ENCODE peak calls at places on chromosome 20, in eight cellular contexts. One of them, this sample, is unnamed.
A peak's percentile ranks its signal among the peaks of the same experiment; 100 is the strongest.

GRCh38 chr20:64245746-64246595 is 9.6 kb upstream of the PCMTD2 start:
- DNase-seq in CD8-positive, alpha-beta T cell: no peak
- DNase-seq in right atrium auricular region: no peak
- DNase-seq in heart right ventricle: no peak
- DNase-seq in adrenal gland: peak; percentile 9
- DNase-seq in cardiac muscle cell: no peak
- DNase-seq in upper lobe of right lung: no peak
- DNase-seq in psoas muscle: no peak
- DNase-seq in this sample: no peak

GRCh38 chr20:47670913-47671312 is 114.4 kb downstream of the SULF2 start:
- DNase-seq in CD8-positive, alpha-beta T cell: no peak
- DNase-seq in right atrium auricular region: no peak
- DNase-seq in heart right ventricle: no peak
- DNase-seq in adrenal gland: no peak
- DNase-seq in cardiac muscle cell: peak; percentile 52
- DNase-seq in upper lobe of right lung: peak; percentile 39
- DNase-seq in psoas muscle: no peak
- DNase-seq in this sample: no peak

GRCh38 chr20:10921491-10922010 is 247.8 kb upstream of the JAG1 start:
- DNase-seq in CD8-positive, alpha-beta T cell: no peak
- DNase-seq in right atrium auricular region: no peak
- DNase-seq in heart right ventricle: no peak
- DNase-seq in adrenal gland: no peak
- DNase-seq in cardiac muscle cell: no peak
- DNase-seq in upper lobe of right lung: no peak
- DNase-seq in psoas muscle: no peak
- DNase-seq in this sample: no peak

GRCh38 chr20:24469116-24470030 is at the start of gene SYNDIG1:
- DNase-seq in CD8-positive, alpha-beta T cell: no peak
- DNase-seq in right atrium auricular region: no peak
- DNase-seq in heart right ventricle: peak; percentile 24
- DNase-seq in adrenal gland: no peak
- DNase-seq in cardiac muscle cell: peak; percentile 66
- DNase-seq in upper lobe of right lung: no peak
- DNase-seq in psoas muscle: no peak
- DNase-seq in this sample: peak; percentile 79

GRCh38 chr20:46872315-46873211 is 22.1 kb upstream of the EYA2 start:
- DNase-seq in CD8-positive, alpha-beta T cell: no peak
- DNase-seq in right atrium auricular region: peak; percentile 62
- DNase-seq in heart right ventricle: no peak
- DNase-seq in adrenal gland: no peak
- DNase-seq in cardiac muscle cell: no peak
- DNase-seq in upper lobe of right lung: no peak
- DNase-seq in psoas muscle: no peak
- DNase-seq in this sample: no peak

GRCh38 chr20:63135411-63135810 is 80.5 kb downstream of the YTHDF1 start:
- DNase-seq in CD8-positive, alpha-beta T cell: no peak
- DNase-seq in right atrium auricular region: no peak
- DNase-seq in heart right ventricle: no peak
- DNase-seq in adrenal gland: no peak
- DNase-seq in cardiac muscle cell: no peak
- DNase-seq in upper lobe of right lung: peak; percentile 50
- DNase-seq in psoas muscle: no peak
- DNase-seq in this sample: no peak

GRCh38 chr20:40438161-40438835 is 250.7 kb downstream of the MAFB start:
- DNase-seq in CD8-positive, alpha-beta T cell: no peak
- DNase-seq in right atrium auricular region: no peak
- DNase-seq in heart right ventricle: no peak
- DNase-seq in adrenal gland: no peak
- DNase-seq in cardiac muscle cell: no peak
- DNase-seq in upper lobe of right lung: no peak
- DNase-seq in psoas muscle: no peak
- DNase-seq in this sample: no peak

GRCh38 chr20:24648919-24649318 is 179.5 kb downstream of the SYNDIG1 start:
- DNase-seq in CD8-positive, alpha-beta T cell: no peak
- DNase-seq in right atrium auricular region: no peak
- DNase-seq in heart right ventricle: no peak
- DNase-seq in adrenal gland: no peak
- DNase-seq in cardiac muscle cell: no peak
- DNase-seq in upper lobe of right lung: no peak
- DNase-seq in psoas muscle: no peak
- DNase-seq in this sample: no peak

GRCh38 chr20:297925-298754 is 770 bp downstream of the ZCCHC3 start:
- DNase-seq in CD8-positive, alpha-beta T cell: peak; percentile 2
- DNase-seq in right atrium auricular region: peak; percentile 66
- DNase-seq in heart right ventricle: peak; percentile 74
- DNase-seq in adrenal gland: peak; percentile 75
- DNase-seq in cardiac muscle cell: peak; percentile 35
- DNase-seq in upper lobe of right lung: peak; percentile 89
- DNase-seq in psoas muscle: peak; percentile 62
- DNase-seq in this sample: peak; percentile 49

GRCh38 chr20:297098-297924 is at the start of gene ZCCHC3:
- DNase-seq in CD8-positive, alpha-beta T cell: peak; percentile 58
- DNase-seq in right atrium auricular region: peak; percentile 88
- DNase-seq in heart right ventricle: peak; percentile 83
- DNase-seq in adrenal gland: peak; percentile 94
- DNase-seq in cardiac muscle cell: peak; percentile 96
- DNase-seq in upper lobe of right lung: peak; percentile 96
- DNase-seq in psoas muscle: peak; percentile 92
- DNase-seq in this sample: peak; percentile 87

GRCh38 chr20:298755-299391 is 1.5 kb downstream of the ZCCHC3 start:
- DNase-seq in CD8-positive, alpha-beta T cell: no peak
- DNase-seq in right atrium auricular region: no peak
- DNase-seq in heart right ventricle: no peak
- DNase-seq in adrenal gland: no peak
- DNase-seq in cardiac muscle cell: no peak
- DNase-seq in upper lobe of right lung: no peak
- DNase-seq in psoas muscle: no peak
- DNase-seq in this sample: no peak

GRCh38 chr20:301886-302848 is 4.8 kb downstream of the ZCCHC3 start:
- DNase-seq in CD8-positive, alpha-beta T cell: no peak
- DNase-seq in right atrium auricular region: no peak
- DNase-seq in heart right ventricle: no peak
- DNase-seq in adrenal gland: no peak
- DNase-seq in cardiac muscle cell: no peak
- DNase-seq in upper lobe of right lung: peak; percentile 17
- DNase-seq in psoas muscle: no peak
- DNase-seq in this sample: peak; percentile 24

GRCh38 chr20:300345-300744 is 3.0 kb downstream of the ZCCHC3 start:
- DNase-seq in CD8-positive, alpha-beta T cell: no peak
- DNase-seq in right atrium auricular region: no peak
- DNase-seq in heart right ventricle: no peak
- DNase-seq in adrenal gland: no peak
- DNase-seq in cardiac muscle cell: no peak
- DNase-seq in upper lobe of right lung: no peak
- DNase-seq in psoas muscle: no peak
- DNase-seq in this sample: no peak
- H3K4me3 ChIP-seq in CD8-positive, alpha-beta T cell: no peak overlapping the region
- H3K4me3 ChIP-seq in right atrium auricular region: peak overlapping the region; percentile 92
- H3K4me3 ChIP-seq in heart right ventricle: no peak overlapping the region
- H3K4me3 ChIP-seq in adrenal gland: no peak overlapping the region
- H3K4me3 ChIP-seq in cardiac muscle cell: peak overlapping the region; percentile 90
- H3K4me3 ChIP-seq in upper lobe of right lung: peak overlapping the region; percentile 93
- H3K4me3 ChIP-seq in psoas muscle: peak overlapping the region; percentile 99
- H3K4me3 ChIP-seq in this sample: no peak overlapping the region

GRCh38 chr20:14495066-14495465 is 157.7 kb upstream of the FLRT3 start:
- DNase-seq in CD8-positive, alpha-beta T cell: no peak
- DNase-seq in right atrium auricular region: no peak
- DNase-seq in heart right ventricle: no peak
- DNase-seq in adrenal gland: no peak
- DNase-seq in cardiac muscle cell: no peak
- DNase-seq in upper lobe of right lung: no peak
- DNase-seq in psoas muscle: no peak
- DNase-seq in this sample: no peak
- H3K36me3 ChIP-seq in CD8-positive, alpha-beta T cell: no peaks in the 10 kb centered on the region
- H3K36me3 ChIP-seq in right atrium auricular region: no peaks in the 10 kb centered on the region
- H3K36me3 ChIP-seq in heart right ventricle: no peaks in the 10 kb centered on the region
- H3K36me3 ChIP-seq in adrenal gland: no peaks in the 10 kb centered on the region
- H3K36me3 ChIP-seq in cardiac muscle cell: no peaks in the 10 kb centered on the region
- H3K36me3 ChIP-seq in upper lobe of right lung: no peaks in the 10 kb centered on the region
- H3K36me3 ChIP-seq in psoas muscle: no peaks in the 10 kb centered on the region
- H3K36me3 ChIP-seq in this sample: no peaks in the 10 kb centered on the region

GRCh38 chr20:35341366-35342028 is 49.3 kb upstream of the FAM83C start:
- DNase-seq in CD8-positive, alpha-beta T cell: no peak
- DNase-seq in right atrium auricular region: no peak
- DNase-seq in heart right ventricle: no peak
- DNase-seq in adrenal gland: no peak
- DNase-seq in cardiac muscle cell: peak; percentile 34
- DNase-seq in upper lobe of right lung: no peak
- DNase-seq in psoas muscle: no peak
- DNase-seq in this sample: no peak

GRCh38 chr20:35342154-35342769 is 50.0 kb upstream of the FAM83C start:
- DNase-seq in CD8-positive, alpha-beta T cell: no peak
- DNase-seq in right atrium auricular region: no peak
- DNase-seq in heart right ventricle: no peak
- DNase-seq in adrenal gland: no peak
- DNase-seq in cardiac muscle cell: peak; percentile 18
- DNase-seq in upper lobe of right lung: no peak
- DNase-seq in psoas muscle: no peak
- DNase-seq in this sample: no peak

GRCh38 chr20:35334511-35335101 is 42.4 kb upstream of the FAM83C start:
- DNase-seq in CD8-positive, alpha-beta T cell: no peak
- DNase-seq in right atrium auricular region: no peak
- DNase-seq in heart right ventricle: no peak
- DNase-seq in adrenal gland: no peak
- DNase-seq in cardiac muscle cell: no peak
- DNase-seq in upper lobe of right lung: no peak
- DNase-seq in psoas muscle: no peak
- DNase-seq in this sample: no peak

GRCh38 chr20:35340436-35340835 is 48.2 kb upstream of the FAM83C start:
- DNase-seq in CD8-positive, alpha-beta T cell: no peak
- DNase-seq in right atrium auricular region: no peak
- DNase-seq in heart right ventricle: no peak
- DNase-seq in adrenal gland: no peak
- DNase-seq in cardiac muscle cell: no peak
- DNase-seq in upper lobe of right lung: no peak
- DNase-seq in psoas muscle: no peak
- DNase-seq in this sample: no peak

GRCh38 chr20:35339007-35339406 is 46.8 kb upstream of the FAM83C start:
- DNase-seq in CD8-positive, alpha-beta T cell: no peak
- DNase-seq in right atrium auricular region: no peak
- DNase-seq in heart right ventricle: no peak
- DNase-seq in adrenal gland: no peak
- DNase-seq in cardiac muscle cell: no peak
- DNase-seq in upper lobe of right lung: no peak
- DNase-seq in psoas muscle: no peak
- DNase-seq in this sample: no peak
- H3K27ac ChIP-seq in CD8-positive, alpha-beta T cell: no peak overlapping the region
- H3K27ac ChIP-seq in right atrium auricular region: no peak overlapping the region
- H3K27ac ChIP-seq in heart right ventricle: no peak overlapping the region
- H3K27ac ChIP-seq in adrenal gland: no peak overlapping the region
- H3K27ac ChIP-seq in cardiac muscle cell: no peak overlapping the region
- H3K27ac ChIP-seq in upper lobe of right lung: no peak overlapping the region
- H3K27ac ChIP-seq in psoas muscle: no peak overlapping the region
- H3K27ac ChIP-seq in this sample: no peak overlapping the region

DNA sequence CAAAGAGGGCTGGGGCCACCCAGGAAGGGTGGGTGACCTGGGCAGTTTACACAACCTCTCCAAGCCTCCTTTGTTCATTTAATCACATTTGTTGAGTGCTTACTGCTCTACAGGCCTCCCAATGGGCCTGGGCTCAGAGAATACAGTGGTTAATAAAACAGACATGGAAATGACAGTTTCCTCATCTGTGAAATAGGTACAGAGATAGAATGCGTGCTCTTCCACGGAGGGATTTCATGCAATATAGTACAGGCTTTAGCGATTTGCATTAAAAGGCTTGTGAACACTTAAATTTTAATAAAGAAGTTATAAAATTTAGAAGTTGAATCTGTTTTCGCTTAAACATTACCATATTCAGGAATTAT is 802 bp upstream of the FERMT1 start:
- DNase-seq in CD8-positive, alpha-beta T cell: no peak
- DNase-seq in right atrium auricular region: no peak
- DNase-seq in heart right ventricle: no peak
- DNase-seq in adrenal gland: no peak
- DNase-seq in cardiac muscle cell: no peak
- DNase-seq in upper lobe of right lung: no peak
- DNase-seq in psoas muscle: no peak
- DNase-seq in this sample: no peak
- H3K4me3 ChIP-seq in CD8-positive, alpha-beta T cell: no peak overlapping the region
- H3K4me3 ChIP-seq in right atrium auricular region: no peak overlapping the region
- H3K4me3 ChIP-seq in heart right ventricle: no peak overlapping the region
- H3K4me3 ChIP-seq in adrenal gland: no peak overlapping the region
- H3K4me3 ChIP-seq in cardiac muscle cell: no peak overlapping the region
- H3K4me3 ChIP-seq in upper lobe of right lung: no peak overlapping the region
- H3K4me3 ChIP-seq in psoas muscle: peak overlapping the region; percentile 62
- H3K4me3 ChIP-seq in this sample: no peak overlapping the region

DNA sequence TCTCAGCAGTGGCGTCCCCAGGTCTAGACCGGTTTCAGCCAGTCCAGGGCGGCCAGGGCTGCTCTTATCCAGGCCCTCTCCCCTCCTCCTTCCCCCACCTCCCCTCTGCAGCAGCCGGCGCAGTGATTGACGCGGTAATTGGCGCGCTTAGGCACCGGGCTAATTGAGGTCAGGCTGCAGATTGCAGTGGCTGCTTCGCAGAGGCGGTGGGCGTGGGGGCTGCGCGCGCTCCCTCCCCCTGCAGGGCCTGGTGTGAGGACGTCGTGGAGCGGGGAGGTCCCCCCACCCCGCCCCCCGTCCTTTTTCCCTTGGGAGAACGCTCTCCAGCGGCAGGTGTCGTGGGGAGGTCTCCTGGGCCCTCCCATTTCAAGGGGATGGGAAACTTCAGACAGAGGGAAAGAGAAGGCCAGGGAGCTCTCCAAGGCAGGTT is 70.4 kb upstream of the BLCAP start:
- DNase-seq in CD8-positive, alpha-beta T cell: no peak
- DNase-seq in right atrium auricular region: no peak
- DNase-seq in heart right ventricle: no peak
- DNase-seq in adrenal gland: no peak
- DNase-seq in cardiac muscle cell: peak; percentile 62
- DNase-seq in upper lobe of right lung: no peak
- DNase-seq in psoas muscle: no peak
- DNase-seq in this sample: peak; percentile 90
- H3K36me3 ChIP-seq in CD8-positive, alpha-beta T cell: no peaks in the 10 kb centered on the region
- H3K36me3 ChIP-seq in right atrium auricular region: no peaks in the 10 kb centered on the region
- H3K36me3 ChIP-seq in heart right ventricle: no peaks in the 10 kb centered on the region
- H3K36me3 ChIP-seq in adrenal gland: no peaks in the 10 kb centered on the region
- H3K36me3 ChIP-seq in cardiac muscle cell: no peaks in the 10 kb centered on the region
- H3K36me3 ChIP-seq in upper lobe of right lung: no peaks in the 10 kb centered on the region
- H3K36me3 ChIP-seq in psoas muscle: no peaks in the 10 kb centered on the region
- H3K36me3 ChIP-seq in this sample: no peaks in the 10 kb centered on the region